ENCODE peak calls at places on chromosomes 5 and 9, in ten cellular contexts. One of them, this sample, is unnamed. For H3K4me1, the result is how much of the 10 kb centered on the place peaks cover.

GRCh38 chr5:1140188-1140817 is 28.4 kb upstream of the SLC12A7 start:
- DNase-seq in CD8-positive, alpha-beta T cell: peak
- DNase-seq in adipocyte: peak
- DNase-seq in right atrium auricular region: no peak
- DNase-seq in mammary epithelial cell: peak
- DNase-seq in sigmoid colon: peak
- DNase-seq in upper lobe of right lung: peak
- DNase-seq in left ventricle myocardium inferior: peak
- DNase-seq in aorta: peak
- DNase-seq in fibroblast of lung: peak
- DNase-seq in this sample: peak

GRCh38 chr5:146877178-146877681 is 1.3 kb downstream of the PPP2R2B start:
- DNase-seq in CD8-positive, alpha-beta T cell: peak
- DNase-seq in adipocyte: no peak
- DNase-seq in right atrium auricular region: no peak
- DNase-seq in mammary epithelial cell: no peak
- DNase-seq in sigmoid colon: no peak
- DNase-seq in upper lobe of right lung: no peak
- DNase-seq in left ventricle myocardium inferior: no peak
- DNase-seq in aorta: peak
- DNase-seq in fibroblast of lung: no peak
- DNase-seq in this sample: no peak

GRCh38 chr5:89777758-89778157 is 631.8 kb downstream of the CETN3 start:
- DNase-seq in CD8-positive, alpha-beta T cell: no peak
- DNase-seq in adipocyte: no peak
- DNase-seq in right atrium auricular region: no peak
- DNase-seq in mammary epithelial cell: no peak
- DNase-seq in sigmoid colon: no peak
- DNase-seq in upper lobe of right lung: peak
- DNase-seq in left ventricle myocardium inferior: no peak
- DNase-seq in aorta: no peak
- DNase-seq in fibroblast of lung: no peak
- DNase-seq in this sample: no peak

GRCh38 chr9:81183763-81184162 is 505.6 kb downstream of the TLE1 start:
- DNase-seq in CD8-positive, alpha-beta T cell: no peak
- DNase-seq in adipocyte: peak
- DNase-seq in right atrium auricular region: no peak
- DNase-seq in mammary epithelial cell: no peak
- DNase-seq in sigmoid colon: no peak
- DNase-seq in upper lobe of right lung: no peak
- DNase-seq in left ventricle myocardium inferior: no peak
- DNase-seq in aorta: no peak
- DNase-seq in fibroblast of lung: peak
- DNase-seq in this sample: no peak

GRCh38 chr9:134796882-134797281 is 83.7 kb upstream of the FCN2 start:
- DNase-seq in CD8-positive, alpha-beta T cell: no peak
- DNase-seq in adipocyte: no peak
- DNase-seq in right atrium auricular region: no peak
- DNase-seq in mammary epithelial cell: no peak
- DNase-seq in sigmoid colon: no peak
- DNase-seq in upper lobe of right lung: no peak
- DNase-seq in left ventricle myocardium inferior: no peak
- DNase-seq in aorta: no peak
- DNase-seq in fibroblast of lung: no peak
- DNase-seq in this sample: no peak

GRCh38 chr5:154756203-154756870 is 1.2 kb downstream of the LARP1 start:
- DNase-seq in CD8-positive, alpha-beta T cell: peak
- DNase-seq in adipocyte: peak
- DNase-seq in right atrium auricular region: no peak
- DNase-seq in mammary epithelial cell: peak
- DNase-seq in sigmoid colon: peak
- DNase-seq in upper lobe of right lung: peak
- DNase-seq in left ventricle myocardium inferior: peak
- DNase-seq in aorta: peak
- DNase-seq in fibroblast of lung: no peak
- DNase-seq in this sample: no peak

GRCh38 chr5:25006734-25007133 is 362.0 kb upstream of the CDH10 start:
- DNase-seq in CD8-positive, alpha-beta T cell: no peak
- DNase-seq in adipocyte: peak
- DNase-seq in right atrium auricular region: no peak
- DNase-seq in mammary epithelial cell: peak
- DNase-seq in sigmoid colon: no peak
- DNase-seq in upper lobe of right lung: no peak
- DNase-seq in left ventricle myocardium inferior: no peak
- DNase-seq in aorta: no peak
- DNase-seq in fibroblast of lung: peak
- DNase-seq in this sample: no peak

GRCh38 chr9:79759460-79759859 is 187.7 kb downstream of the TLE4 start:
- DNase-seq in CD8-positive, alpha-beta T cell: no peak
- DNase-seq in adipocyte: no peak
- DNase-seq in right atrium auricular region: no peak
- DNase-seq in mammary epithelial cell: peak
- DNase-seq in sigmoid colon: no peak
- DNase-seq in upper lobe of right lung: no peak
- DNase-seq in left ventricle myocardium inferior: no peak
- DNase-seq in aorta: no peak
- DNase-seq in fibroblast of lung: no peak
- DNase-seq in this sample: no peak

GRCh38 chr5:176778921-176779465 is 31.4 kb upstream of the UNC5A start:
- DNase-seq in CD8-positive, alpha-beta T cell: no peak
- DNase-seq in adipocyte: no peak
- DNase-seq in right atrium auricular region: peak
- DNase-seq in mammary epithelial cell: no peak
- DNase-seq in sigmoid colon: peak
- DNase-seq in upper lobe of right lung: peak
- DNase-seq in left ventricle myocardium inferior: no peak
- DNase-seq in aorta: peak
- DNase-seq in fibroblast of lung: no peak
- DNase-seq in this sample: no peak

GRCh38 chr9:2427016-2427891 is 194.3 kb upstream of the VLDLR start:
- DNase-seq in CD8-positive, alpha-beta T cell: no peak
- DNase-seq in adipocyte: no peak
- DNase-seq in right atrium auricular region: no peak
- DNase-seq in mammary epithelial cell: peak
- DNase-seq in sigmoid colon: no peak
- DNase-seq in upper lobe of right lung: peak
- DNase-seq in left ventricle myocardium inferior: peak
- DNase-seq in aorta: no peak
- DNase-seq in fibroblast of lung: no peak
- DNase-seq in this sample: no peak

GRCh38 chr5:133939668-133940067 is 28.8 kb downstream of the C5orf15 start:
- DNase-seq in CD8-positive, alpha-beta T cell: no peak
- DNase-seq in adipocyte: no peak
- DNase-seq in right atrium auricular region: no peak
- DNase-seq in mammary epithelial cell: no peak
- DNase-seq in sigmoid colon: no peak
- DNase-seq in upper lobe of right lung: no peak
- DNase-seq in left ventricle myocardium inferior: no peak
- DNase-seq in aorta: peak
- DNase-seq in fibroblast of lung: no peak
- DNase-seq in this sample: no peak

GRCh38 chr5:66992547-66992946 is 204.1 kb downstream of the CD180 start:
- DNase-seq in CD8-positive, alpha-beta T cell: no peak
- DNase-seq in adipocyte: peak
- DNase-seq in right atrium auricular region: no peak
- DNase-seq in mammary epithelial cell: no peak
- DNase-seq in sigmoid colon: no peak
- DNase-seq in upper lobe of right lung: no peak
- DNase-seq in left ventricle myocardium inferior: no peak
- DNase-seq in aorta: no peak
- DNase-seq in fibroblast of lung: no peak
- DNase-seq in this sample: no peak

GRCh38 chr5:132264546-132265335 is 7.2 kb downstream of the PDLIM4 start:
- DNase-seq in CD8-positive, alpha-beta T cell: no peak
- DNase-seq in adipocyte: no peak
- DNase-seq in right atrium auricular region: peak
- DNase-seq in mammary epithelial cell: no peak
- DNase-seq in sigmoid colon: no peak
- DNase-seq in upper lobe of right lung: no peak
- DNase-seq in left ventricle myocardium inferior: no peak
- DNase-seq in aorta: peak
- DNase-seq in fibroblast of lung: no peak
- DNase-seq in this sample: no peak

GRCh38 chr5:89276566-89277305 is 393.8 kb upstream of the MEF2C start:
- DNase-seq in CD8-positive, alpha-beta T cell: no peak
- DNase-seq in adipocyte: peak
- DNase-seq in right atrium auricular region: no peak
- DNase-seq in mammary epithelial cell: peak
- DNase-seq in sigmoid colon: no peak
- DNase-seq in upper lobe of right lung: no peak
- DNase-seq in left ventricle myocardium inferior: no peak
- DNase-seq in aorta: no peak
- DNase-seq in fibroblast of lung: peak
- DNase-seq in this sample: no peak

GRCh38 chr5:143355710-143356109 is 47.8 kb downstream of the NR3C1 start:
- DNase-seq in CD8-positive, alpha-beta T cell: peak
- DNase-seq in adipocyte: peak
- DNase-seq in right atrium auricular region: peak
- DNase-seq in mammary epithelial cell: peak
- DNase-seq in sigmoid colon: peak
- DNase-seq in upper lobe of right lung: no peak
- DNase-seq in left ventricle myocardium inferior: peak
- DNase-seq in aorta: no peak
- DNase-seq in fibroblast of lung: peak
- DNase-seq in this sample: peak
- H3K4me1 ChIP-seq in CD8-positive, alpha-beta T cell: half or more
- H3K4me1 ChIP-seq in adipocyte: half or more
- H3K4me1 ChIP-seq in right atrium auricular region: under half
- H3K4me1 ChIP-seq in mammary epithelial cell: under half
- H3K4me1 ChIP-seq in sigmoid colon: under half
- H3K4me1 ChIP-seq in upper lobe of right lung: half or more
- H3K4me1 ChIP-seq in left ventricle myocardium inferior: half or more
- H3K4me1 ChIP-seq in aorta: under half
- H3K4me1 ChIP-seq in fibroblast of lung: under half
- H3K4me1 ChIP-seq in this sample: under half

GRCh38 chr9:19804431-19804830 is 15.6 kb upstream of the SLC24A2 start:
- DNase-seq in CD8-positive, alpha-beta T cell: no peak
- DNase-seq in adipocyte: no peak
- DNase-seq in right atrium auricular region: no peak
- DNase-seq in mammary epithelial cell: no peak
- DNase-seq in sigmoid colon: no peak
- DNase-seq in upper lobe of right lung: no peak
- DNase-seq in left ventricle myocardium inferior: no peak
- DNase-seq in aorta: no peak
- DNase-seq in fibroblast of lung: no peak
- DNase-seq in this sample: no peak
- H3K4me1 ChIP-seq in CD8-positive, alpha-beta T cell: under half
- H3K4me1 ChIP-seq in adipocyte: under half
- H3K4me1 ChIP-seq in right atrium auricular region: under half
- H3K4me1 ChIP-seq in mammary epithelial cell: under half
- H3K4me1 ChIP-seq in sigmoid colon: under half
- H3K4me1 ChIP-seq in upper lobe of right lung: under half
- H3K4me1 ChIP-seq in left ventricle myocardium inferior: under half
- H3K4me1 ChIP-seq in aorta: under half
- H3K4me1 ChIP-seq in fibroblast of lung: under half
- H3K4me1 ChIP-seq in this sample: under half

GRCh38 chr5:172426086-172426485 is 28.2 kb downstream of the SH3PXD2B start:
- DNase-seq in CD8-positive, alpha-beta T cell: no peak
- DNase-seq in adipocyte: peak
- DNase-seq in right atrium auricular region: no peak
- DNase-seq in mammary epithelial cell: no peak
- DNase-seq in sigmoid colon: no peak
- DNase-seq in upper lobe of right lung: no peak
- DNase-seq in left ventricle myocardium inferior: no peak
- DNase-seq in aorta: no peak
- DNase-seq in fibroblast of lung: peak
- DNase-seq in this sample: no peak

GRCh38 chr5:172425402-172425801 is 28.9 kb downstream of the SH3PXD2B start:
- DNase-seq in CD8-positive, alpha-beta T cell: no peak
- DNase-seq in adipocyte: no peak
- DNase-seq in right atrium auricular region: no peak
- DNase-seq in mammary epithelial cell: no peak
- DNase-seq in sigmoid colon: no peak
- DNase-seq in upper lobe of right lung: no peak
- DNase-seq in left ventricle myocardium inferior: no peak
- DNase-seq in aorta: no peak
- DNase-seq in fibroblast of lung: no peak
- DNase-seq in this sample: no peak

GRCh38 chr5:172423379-172424110 is 30.8 kb downstream of the SH3PXD2B start:
- DNase-seq in CD8-positive, alpha-beta T cell: no peak
- DNase-seq in adipocyte: no peak
- DNase-seq in right atrium auricular region: no peak
- DNase-seq in mammary epithelial cell: no peak
- DNase-seq in sigmoid colon: no peak
- DNase-seq in upper lobe of right lung: no peak
- DNase-seq in left ventricle myocardium inferior: no peak
- DNase-seq in aorta: no peak
- DNase-seq in fibroblast of lung: no peak
- DNase-seq in this sample: no peak

GRCh38 chr5:172422255-172422654 is 32.1 kb downstream of the SH3PXD2B start:
- DNase-seq in CD8-positive, alpha-beta T cell: no peak
- DNase-seq in adipocyte: no peak
- DNase-seq in right atrium auricular region: no peak
- DNase-seq in mammary epithelial cell: no peak
- DNase-seq in sigmoid colon: no peak
- DNase-seq in upper lobe of right lung: no peak
- DNase-seq in left ventricle myocardium inferior: no peak
- DNase-seq in aorta: no peak
- DNase-seq in fibroblast of lung: no peak
- DNase-seq in this sample: no peak

DNA sequence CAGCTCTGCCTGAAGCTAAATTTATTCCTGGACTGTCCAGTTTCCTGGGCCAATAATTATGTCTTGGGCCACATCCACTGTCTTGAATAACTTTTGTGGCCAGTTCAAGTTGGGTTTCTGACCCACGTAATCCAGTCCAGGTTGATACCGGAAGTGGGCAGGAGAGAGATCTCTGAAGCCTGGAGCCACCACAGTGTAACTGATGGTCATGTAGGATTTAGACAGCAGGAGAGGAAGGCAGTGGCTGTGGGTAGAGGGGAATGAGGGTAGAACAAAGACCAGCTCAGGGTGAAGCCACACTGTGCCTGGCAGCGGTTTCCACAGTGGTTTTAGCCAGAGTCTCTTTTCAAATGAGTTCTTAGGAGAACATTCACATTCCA is 30.2 kb downstream of the SH3PXD2B start:
- DNase-seq in CD8-positive, alpha-beta T cell: no peak
- DNase-seq in adipocyte: no peak
- DNase-seq in right atrium auricular region: no peak
- DNase-seq in mammary epithelial cell: no peak
- DNase-seq in sigmoid colon: no peak
- DNase-seq in upper lobe of right lung: no peak
- DNase-seq in left ventricle myocardium inferior: no peak
- DNase-seq in aorta: no peak
- DNase-seq in fibroblast of lung: no peak
- DNase-seq in this sample: no peak
- H3K4me1 ChIP-seq in CD8-positive, alpha-beta T cell: under half
- H3K4me1 ChIP-seq in adipocyte: half or more
- H3K4me1 ChIP-seq in right atrium auricular region: under half
- H3K4me1 ChIP-seq in mammary epithelial cell: under half
- H3K4me1 ChIP-seq in sigmoid colon: under half
- H3K4me1 ChIP-seq in upper lobe of right lung: half or more
- H3K4me1 ChIP-seq in left ventricle myocardium inferior: under half
- H3K4me1 ChIP-seq in aorta: under half
- H3K4me1 ChIP-seq in fibroblast of lung: under half
- H3K4me1 ChIP-seq in this sample: under half

DNA sequence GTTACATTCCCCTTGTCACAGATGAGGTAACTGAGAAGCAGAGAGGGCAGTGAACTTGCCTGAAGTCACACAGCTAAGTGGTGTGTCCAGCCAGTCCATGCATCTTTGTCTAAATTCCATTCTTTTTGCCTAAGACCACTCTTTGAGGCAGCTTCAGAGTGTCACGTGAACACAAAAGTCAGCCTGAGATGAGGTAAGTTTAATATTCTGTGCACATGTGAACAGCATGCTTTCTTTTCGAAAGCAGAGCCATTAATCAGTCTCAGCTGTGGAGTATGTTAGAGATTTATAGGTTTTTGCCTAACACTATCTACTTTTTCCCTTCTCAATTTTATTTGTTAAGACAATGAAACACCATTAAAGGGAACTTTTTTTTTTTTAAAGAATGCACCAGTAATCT is 43.5 kb downstream of the SH3PXD2B start:
- DNase-seq in CD8-positive, alpha-beta T cell: no peak
- DNase-seq in adipocyte: peak
- DNase-seq in right atrium auricular region: no peak
- DNase-seq in mammary epithelial cell: no peak
- DNase-seq in sigmoid colon: no peak
- DNase-seq in upper lobe of right lung: no peak
- DNase-seq in left ventricle myocardium inferior: no peak
- DNase-seq in aorta: no peak
- DNase-seq in fibroblast of lung: peak
- DNase-seq in this sample: no peak
- H3K4me1 ChIP-seq in CD8-positive, alpha-beta T cell: under half
- H3K4me1 ChIP-seq in adipocyte: half or more
- H3K4me1 ChIP-seq in right atrium auricular region: under half
- H3K4me1 ChIP-seq in mammary epithelial cell: under half
- H3K4me1 ChIP-seq in sigmoid colon: under half
- H3K4me1 ChIP-seq in upper lobe of right lung: under half
- H3K4me1 ChIP-seq in left ventricle myocardium inferior: half or more
- H3K4me1 ChIP-seq in aorta: under half
- H3K4me1 ChIP-seq in fibroblast of lung: under half
- H3K4me1 ChIP-seq in this sample: under half

This sample was measured in HCT116.